ENCODE peak calls at places on chromosomes 4 and X, in five cellular contexts. C is HCT116, R is fibroblast of lung, X is OCI-LY7, U is Panc1. V is an unnamed sample.
A peak's percentile ranks its signal among the peaks of the same experiment; 100 is the strongest.

GRCh38 chrX:77962068-77962902 is 7.2 kb downstream of the PGAM4 start:
- DNase-seq in U (no peak), C (no peak), X (no peak), R (peak; percentile 18), V (no peak)

GRCh38 chrX:108313662-108314061 is 124.6 kb downstream of the COL4A6 start:
- DNase-seq in R (peak; percentile 51), U (no peak), X (no peak), C (no peak), V (no peak)

GRCh38 chr4:67871867-67872266 is 11.9 kb downstream of the TMPRSS11D start:
- DNase-seq in R (peak; percentile 44), U (peak; percentile 27), C (peak; percentile 37), X (peak; percentile 21), V (no peak)

GRCh38 chr4:153483432-153484418 is 17.6 kb downstream of the TMEM131L start:
- DNase-seq in C (no peak), X (no peak), U (no peak), R (no peak), V (no peak)

GRCh38 chr4:119057417-119057816 is 78.2 kb upstream of the MYOZ2 start:
- DNase-seq in C (no peak), X (no peak), R (no peak), U (no peak), V (no peak)

GRCh38 chrX:40012039-40012799 is 85.5 kb downstream of the BCOR start:
- DNase-seq in R (peak; percentile 55), C (no peak), X (no peak), U (no peak), V (no peak)

GRCh38 chr4:154618708-154619315 is 6.4 kb upstream of the FGG start:
- DNase-seq in C (peak; percentile 51), R (peak; percentile 41), X (peak; percentile 73), U (no peak), V (peak; percentile 17)

GRCh38 chr4:52984469-52984868 is 122.4 kb downstream of the RASL11B start:
- DNase-seq in U (no peak), C (no peak), R (peak; percentile 33), X (no peak), V (no peak)

GRCh38 chr4:110589297-110589696 is 33.6 kb downstream of the PITX2 start:
- DNase-seq in C (no peak), R (no peak), U (no peak), X (no peak), V (no peak)

GRCh38 chrX:154791951-154792350 is 13.3 kb downstream of the MPP1 start:
- DNase-seq in U (no peak), R (no peak), X (no peak), C (no peak), V (no peak)

GRCh38 chr4:88907478-88907877 is 149.5 kb downstream of the FAM13A start:
- DNase-seq in X (no peak), C (no peak), R (no peak), U (no peak), V (no peak)

GRCh38 chr4:37480509-37480908 is 205.7 kb downstream of the RELL1 start:
- DNase-seq in R (no peak), X (no peak), C (no peak), U (no peak), V (no peak)

GRCh38 chr4:142778430-142778829 is 67.7 kb downstream of the INPP4B start:
- DNase-seq in X (no peak), R (peak; percentile 74), C (no peak), U (no peak), V (no peak)

GRCh38 chr4:177375971-177376370 is 66.3 kb downstream of the AGA start:
- DNase-seq in U (no peak), X (no peak), R (peak; percentile 30), C (no peak), V (no peak)
- TF ChIP-seq CTCF in U (peak; percentile 19), X (no peak), R (no peak), C (no peak), V (no peak)

GRCh38 chr4:113394730-113395530 is 345.5 kb downstream of the ANK2 start:
- DNase-seq in C (peak; percentile 82), R (peak; percentile 76), U (peak; percentile 77), X (peak; percentile 85), V (peak; percentile 16)

GRCh38 chr4:113398441-113399143 is 349.1 kb downstream of the ANK2 start:
- DNase-seq in R (no peak), U (no peak), C (no peak), X (no peak), V (no peak)

GRCh38 chr4:113397114-113397701 is 347.8 kb downstream of the ANK2 start:
- DNase-seq in U (no peak), R (peak; percentile 90), X (no peak), C (no peak), V (no peak)

GRCh38 chr4:113390850-113391249 is 341.4 kb downstream of the ANK2 start:
- DNase-seq in C (no peak), U (no peak), R (no peak), X (no peak), V (no peak)

DNA sequence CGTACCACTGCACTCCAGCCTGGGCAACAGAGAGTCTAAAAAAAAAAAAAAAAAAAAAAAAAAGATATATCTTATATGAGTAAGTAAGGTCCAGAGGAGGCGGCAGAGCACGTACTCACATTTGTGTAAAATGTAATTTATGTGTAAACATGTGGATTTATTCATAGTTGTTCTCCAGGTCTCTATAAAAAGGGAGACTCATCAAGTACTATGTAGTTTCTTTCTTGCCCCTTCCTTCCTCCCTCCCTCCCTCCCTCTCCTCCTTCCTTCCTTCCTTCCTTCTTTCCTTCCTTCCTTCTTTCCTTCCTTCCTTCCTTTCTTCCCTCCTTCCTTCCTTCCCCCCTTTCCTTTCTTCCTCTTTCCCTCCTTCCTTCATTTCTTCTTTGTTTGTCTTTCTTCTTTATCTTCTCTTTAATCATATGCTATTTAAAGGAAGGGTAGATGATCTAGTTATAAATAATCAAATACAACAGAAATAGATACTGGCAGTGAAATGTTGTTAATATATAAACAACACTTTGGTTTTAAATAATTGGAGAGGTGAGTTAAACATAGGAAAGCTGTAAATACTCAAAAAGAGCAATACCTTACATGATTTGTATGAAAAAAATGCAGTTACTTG is 344.8 kb downstream of the ANK2 start:
- DNase-seq in U (no peak), C (no peak), R (no peak), X (no peak), V (no peak)
- TF ChIP-seq CTCF in U (no peak), C (no peak), R (no peak), X (no peak), V (no peak)

DNA sequence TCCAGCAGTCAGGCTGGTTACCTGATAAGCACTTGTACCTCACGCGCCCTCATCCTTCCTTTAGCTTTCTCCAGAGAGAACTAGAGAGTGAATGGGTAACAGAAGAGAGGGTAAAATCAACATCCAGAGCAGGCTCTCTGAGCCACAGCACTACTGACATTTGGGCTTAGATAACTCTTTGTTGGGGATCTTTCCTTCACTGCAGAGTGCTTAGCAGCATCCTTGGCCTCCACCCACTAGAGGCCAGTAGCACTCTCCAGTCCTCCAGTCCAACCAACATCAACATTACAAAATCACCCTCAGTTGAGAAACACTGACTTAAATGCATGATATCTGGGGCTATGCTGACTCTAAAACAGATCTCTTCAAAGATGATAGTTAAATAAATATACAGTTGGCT is 220.7 kb downstream of the TACR3 start:
- DNase-seq in R (no peak), U (no peak), X (no peak), C (no peak), V (no peak)
- TF ChIP-seq CTCF in R (peak; percentile 20), U (peak; percentile 10), X (peak; percentile 32), C (peak; percentile 33), V (no peak)

DNA sequence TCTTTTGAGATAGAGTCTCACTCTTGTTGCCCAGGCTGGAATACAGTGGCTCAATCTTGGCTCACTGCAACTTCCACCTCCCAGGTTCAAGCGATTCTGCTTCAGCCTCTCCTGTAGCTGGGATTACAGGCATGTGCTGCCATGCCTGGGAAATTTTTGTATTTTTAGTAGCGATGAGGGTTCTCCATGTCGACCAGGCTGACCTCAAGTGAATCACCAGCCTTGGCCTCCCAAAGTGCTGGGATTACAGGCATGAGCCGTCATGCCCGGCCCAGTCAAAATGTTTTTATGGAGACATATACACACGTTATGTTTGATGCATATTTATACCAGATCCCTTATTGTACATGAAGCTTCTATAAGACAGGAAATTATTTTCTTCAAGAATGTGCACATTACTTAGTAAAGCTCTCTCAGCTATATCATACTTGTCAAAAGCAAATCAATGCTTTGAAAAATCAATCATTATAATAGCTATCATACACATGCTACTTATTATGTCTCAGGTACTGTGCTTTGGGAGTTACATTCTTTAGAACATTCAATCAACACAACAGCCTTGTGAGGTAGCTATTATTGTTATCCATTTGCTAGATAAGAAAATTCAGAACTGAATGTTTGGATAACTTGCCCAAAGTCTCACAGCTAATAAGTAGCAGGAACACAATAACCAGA is 269.2 kb downstream of the FSTL5 start:
- DNase-seq in U (no peak), X (no peak), C (no peak), R (no peak), V (no peak)
- TF ChIP-seq CTCF in U (no peak), X (no peak), C (no peak), R (no peak), V (no peak)

DNA sequence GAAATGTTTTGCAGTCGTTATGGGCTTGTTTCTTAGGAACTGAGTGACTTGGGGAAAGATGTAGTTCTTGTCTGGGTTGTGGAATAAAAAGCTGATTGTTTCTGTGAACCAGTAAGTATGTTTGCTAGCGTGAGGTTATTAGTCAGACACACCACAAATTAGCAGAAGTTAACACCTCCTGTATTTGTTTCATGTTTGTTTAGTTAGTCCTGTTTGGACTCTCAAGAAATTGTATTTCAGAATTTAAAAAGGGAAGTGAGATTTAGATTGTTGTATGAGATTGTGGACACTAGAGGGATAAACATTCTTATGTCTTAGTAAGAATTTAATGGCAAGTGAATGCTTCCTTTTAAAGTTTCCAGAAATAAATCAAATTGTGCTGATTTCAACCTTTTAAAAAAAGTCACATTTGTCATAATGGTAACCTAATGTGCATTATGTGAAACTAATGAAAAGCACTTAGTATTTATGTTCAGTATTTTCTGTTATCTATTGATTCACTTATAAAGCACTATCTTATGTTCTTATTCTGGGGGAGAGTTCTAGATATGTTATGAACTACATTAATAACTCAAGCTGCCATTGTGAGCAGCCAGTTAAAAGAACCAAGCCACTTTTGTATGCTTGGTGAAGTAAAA is 25.6 kb downstream of the ATP10D start:
- DNase-seq in U (no peak), R (peak; percentile 33), C (no peak), X (no peak), V (no peak)
- TF ChIP-seq CTCF in U (no peak), R (peak; percentile 16), C (no peak), X (peak; percentile 56), V (no peak)

GRCh38 chr4:41815478-41815877 is 67.0 kb upstream of the PHOX2B start:
- DNase-seq in X (no peak), C (no peak), U (no peak), R (no peak), V (no peak)

GRCh38 chr4:41819621-41820020 is 71.1 kb upstream of the PHOX2B start:
- DNase-seq in R (no peak), X (no peak), C (no peak), U (no peak), V (no peak)

GRCh38 chr4:41820473-41820872 is 71.9 kb upstream of the PHOX2B start:
- DNase-seq in R (no peak), U (no peak), X (no peak), C (no peak), V (no peak)

GRCh38 chr4:41814565-41814964 is 66.0 kb upstream of the PHOX2B start:
- DNase-seq in U (no peak), X (no peak), R (peak; percentile 3), C (no peak), V (no peak)
- TF ChIP-seq CTCF in U (peak; percentile 41), X (no peak), R (peak; percentile 59), C (peak; percentile 45), V (no peak)